ENCODE peak calls at places on chromosomes 1 and 21, in five cellular contexts. E, K, R, V and X are unnamed samples.

GRCh38 chr1:15942661-15943514 is 33.0 kb downstream of the ZBTB17 start:
- DNase-seq in E (no peak), V (no peak), R (no peak), K (no peak), X (no peak)

GRCh38 chr1:21022279-21023040 is 154.2 kb downstream of the EIF4G3 start:
- DNase-seq in K (peak), V (no peak), E (peak), R (peak), X (peak)

GRCh38 chr1:35364732-35365131 is 96.2 kb downstream of the ZMYM4 start:
- DNase-seq in E (peak), V (no peak), R (no peak), K (no peak), X (no peak)

GRCh38 chr1:18965206-18966173 is 9.0 kb upstream of the IFFO2 start:
- DNase-seq in K (no peak), E (no peak), V (no peak), R (no peak), X (no peak)

GRCh38 chr21:45741691-45742090 is 98.2 kb downstream of the PCBP3 start:
- DNase-seq in K (no peak), E (no peak), V (no peak), R (no peak), X (no peak)

GRCh38 chr1:92478393-92478792 is 8.3 kb downstream of the GFI1 start:
- DNase-seq in E (no peak), R (no peak), K (no peak), V (no peak), X (no peak)

GRCh38 chr1:23558140-23558871 is 995 bp downstream of the ID3 start:
- DNase-seq in R (peak), K (peak), V (no peak), E (no peak), X (peak)

GRCh38 chr1:180842052-180842451 is 70.6 kb upstream of the KIAA1614 start:
- DNase-seq in K (no peak), E (no peak), R (no peak), V (no peak), X (no peak)

GRCh38 chr1:100882622-100883186 is 11.9 kb downstream of the EXTL2 start:
- DNase-seq in R (no peak), E (no peak), V (no peak), K (no peak), X (no peak)

GRCh38 chr1:41401899-41402298 is 40.7 kb downstream of the FOXO6 start:
- DNase-seq in V (no peak), E (no peak), R (no peak), K (no peak), X (no peak)

GRCh38 chr21:31802331-31802730 is 70.4 kb upstream of the SCAF4 start:
- DNase-seq in R (no peak), V (no peak), K (no peak), E (no peak), X (no peak)

GRCh38 chr1:48208652-48209051 is 13.9 kb upstream of the SLC5A9 start:
- DNase-seq in R (no peak), E (no peak), K (no peak), V (peak), X (no peak)

GRCh38 chr1:65059930-65060538 is 88.0 kb upstream of the AK4 start:
- DNase-seq in K (peak), R (peak), V (no peak), E (no peak), X (peak)

GRCh38 chr1:29237906-29238600 is 1.7 kb downstream of the PTPRU start:
- DNase-seq in R (peak), V (peak), E (no peak), K (peak), X (no peak)
- TF ChIP-seq ZNF274 in R (no peak), V (no peak), E (no peak), K (no peak), X (no peak)

DNA sequence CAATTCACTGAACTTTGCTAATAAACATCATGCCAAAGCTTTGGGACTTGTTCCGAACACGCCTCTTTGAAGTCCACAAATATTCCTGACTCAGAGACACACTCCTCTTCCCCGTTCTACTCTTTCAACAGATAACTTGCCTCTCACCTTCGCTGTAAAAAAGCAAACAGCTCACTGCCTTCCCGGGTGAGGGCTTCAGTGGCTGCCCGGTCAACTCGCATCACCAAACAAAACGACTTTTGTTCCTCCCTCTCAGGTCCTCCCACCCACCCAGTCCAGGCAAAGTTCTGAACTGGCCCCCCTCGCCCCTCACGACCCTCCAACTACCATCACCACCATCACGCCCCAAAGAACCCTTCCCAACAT is 532 bp upstream of the CCN1 start:
- DNase-seq in K (no peak), V (peak), R (peak), E (no peak), X (no peak)
- TF ChIP-seq MAX in K (no peak), V (no peak), R (no peak), E (no peak), X (no peak)

GRCh38 chr1:94020764-94021579 is 100.0 kb downstream of the ABCA4 start:
- DNase-seq in E (no peak), V (no peak), K (no peak), R (no peak), X (no peak)
- TF ChIP-seq ZNF274 in E (no peak), V (no peak), K (no peak), R (no peak), X (no peak)

DNA sequence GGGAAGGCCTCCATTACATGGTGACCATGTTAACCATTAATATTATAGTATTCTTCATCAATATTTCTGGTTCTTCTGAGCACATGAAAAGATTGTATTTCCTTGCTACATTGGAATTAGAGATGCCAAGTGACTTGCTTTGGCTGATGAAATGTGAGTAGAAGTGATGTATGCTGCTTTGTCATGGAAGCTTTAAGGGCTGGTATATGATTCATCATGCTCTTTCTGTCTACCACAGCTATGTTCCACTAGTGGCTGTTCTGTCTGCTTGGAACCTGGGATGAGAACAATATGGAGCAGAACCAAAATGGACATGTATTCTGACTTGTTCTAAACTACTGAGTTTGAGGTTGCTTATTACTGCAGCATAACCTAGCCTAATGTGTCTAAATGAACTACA is 163.3 kb downstream of the TM2D1 start:
- DNase-seq in V (no peak), R (no peak), E (no peak), K (no peak), X (no peak)
- TF ChIP-seq MAX in V (no peak), R (no peak), E (no peak), K (no peak), X (no peak)

GRCh38 chr1:169484107-169484506 is 1.6 kb downstream of the SLC19A2 start:
- DNase-seq in V (no peak), E (no peak), K (no peak), R (no peak), X (no peak)

GRCh38 chr1:169486281-169486904 is 649 bp upstream of the SLC19A2 start:
- DNase-seq in R (no peak), V (no peak), E (no peak), K (no peak), X (no peak)

GRCh38 chr1:169485427-169486280 is at the start of gene SLC19A2:
- DNase-seq in V (peak), K (peak), E (peak), R (peak), X (peak)

GRCh38 chr1:169484683-169485426 is 889 bp downstream of the SLC19A2 start:
- DNase-seq in K (peak), R (peak), E (no peak), V (no peak), X (no peak)

DNA sequence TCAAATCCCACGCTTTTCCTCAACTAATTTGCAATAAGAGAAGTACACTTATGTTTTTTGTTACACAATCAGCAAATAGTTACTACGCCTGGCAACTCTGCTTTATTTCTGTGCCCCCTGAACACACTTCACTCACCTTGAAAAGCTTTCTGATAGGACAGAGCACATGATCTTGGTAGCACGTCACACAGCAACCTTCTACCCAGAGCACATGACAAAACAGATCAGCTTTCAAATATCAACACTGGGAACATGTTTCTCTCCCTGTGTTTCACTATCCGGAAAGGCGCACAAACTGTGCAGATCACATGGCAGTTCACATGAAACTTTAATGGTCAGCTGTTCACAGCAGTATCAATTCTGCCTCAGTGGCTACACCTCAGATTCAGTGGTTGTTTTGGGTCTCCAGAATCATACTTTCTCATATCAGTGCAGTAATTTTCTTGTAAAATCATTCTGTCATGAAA is 2.2 kb downstream of the SLC19A2 start:
- DNase-seq in K (peak), E (no peak), V (no peak), R (peak), X (no peak)
- TF ChIP-seq ZNF274 in K (no peak), E (no peak), V (no peak), R (no peak), X (no peak)

GRCh38 chr1:113905435-113905861 is 322 bp downstream of the DCLRE1B start:
- DNase-seq in K (peak), R (peak), V (peak), E (no peak), X (no peak)
- TF ChIP-seq MAX in K (no peak), R (no peak), V (no peak), E (no peak), X (no peak)

GRCh38 chr1:25245809-25246599 is 1.2 kb downstream of the RSRP1 start:
- DNase-seq in E (no peak), V (no peak), R (peak), K (peak), X (no peak)
- TF ChIP-seq ZNF274 in E (no peak), V (no peak), R (no peak), K (no peak), X (no peak)